ENCODE peak calls at places on chromosomes 16 and 17, in seven cellular contexts. One of them, this sample, is unnamed.

GRCh38 chr16:72939247-72939646 is 108.7 kb downstream of the ZFHX3 start:
- DNase-seq in occipital lobe: no peak
- DNase-seq in NAMALWA: no peak
- DNase-seq in RWPE2: no peak
- DNase-seq in natural killer cell: no peak
- DNase-seq in GM12865: no peak
- DNase-seq in lung: no peak
- DNase-seq in this sample: no peak

GRCh38 chr16:63169100-63169499 is 1132.9 kb upstream of the CDH8 start:
- DNase-seq in occipital lobe: no peak
- DNase-seq in NAMALWA: no peak
- DNase-seq in RWPE2: no peak
- DNase-seq in natural killer cell: no peak
- DNase-seq in GM12865: no peak
- DNase-seq in lung: no peak
- DNase-seq in this sample: no peak

GRCh38 chr16:66585477-66586239 is 6.4 kb downstream of the CMTM2 start:
- DNase-seq in occipital lobe: no peak
- DNase-seq in NAMALWA: no peak
- DNase-seq in RWPE2: no peak
- DNase-seq in natural killer cell: no peak
- DNase-seq in GM12865: no peak
- DNase-seq in lung: no peak
- DNase-seq in this sample: no peak

GRCh38 chr16:69236319-69236718 is 49.4 kb downstream of the SNTB2 start:
- DNase-seq in occipital lobe: no peak
- DNase-seq in NAMALWA: no peak
- DNase-seq in RWPE2: no peak
- DNase-seq in natural killer cell: no peak
- DNase-seq in GM12865: no peak
- DNase-seq in lung: no peak
- DNase-seq in this sample: no peak

GRCh38 chr17:59972778-59973177 is 8.2 kb upstream of the RNFT1 start:
- DNase-seq in occipital lobe: no peak
- DNase-seq in NAMALWA: no peak
- DNase-seq in RWPE2: no peak
- DNase-seq in natural killer cell: no peak
- DNase-seq in GM12865: no peak
- DNase-seq in lung: no peak
- DNase-seq in this sample: no peak

GRCh38 chr16:24577167-24577566 is 37.8 kb downstream of the RBBP6 start:
- DNase-seq in occipital lobe: no peak
- DNase-seq in NAMALWA: no peak
- DNase-seq in RWPE2: no peak
- DNase-seq in natural killer cell: no peak
- DNase-seq in GM12865: no peak
- DNase-seq in lung: no peak
- DNase-seq in this sample: no peak

GRCh38 chr17:81315170-81315884 is 20.2 kb upstream of the SLC38A10 start:
- DNase-seq in occipital lobe: no peak
- DNase-seq in NAMALWA: no peak
- DNase-seq in RWPE2: no peak
- DNase-seq in natural killer cell: no peak
- DNase-seq in GM12865: no peak
- DNase-seq in lung: no peak
- DNase-seq in this sample: no peak

GRCh38 chr16:56812884-56813283 is 52.1 kb upstream of the SLC12A3 start:
- DNase-seq in occipital lobe: no peak
- DNase-seq in NAMALWA: no peak
- DNase-seq in RWPE2: no peak
- DNase-seq in natural killer cell: no peak
- DNase-seq in GM12865: no peak
- DNase-seq in lung: no peak
- DNase-seq in this sample: no peak

GRCh38 chr17:27526603-27527002 is 70.4 kb downstream of the KSR1 start:
- DNase-seq in occipital lobe: no peak
- DNase-seq in NAMALWA: peak; percentile 16
- DNase-seq in RWPE2: no peak
- DNase-seq in natural killer cell: no peak
- DNase-seq in GM12865: peak; percentile 70
- DNase-seq in lung: peak; percentile 62
- DNase-seq in this sample: no peak

GRCh38 chr17:17856386-17856785 is 19.6 kb upstream of the SREBF1 start:
- DNase-seq in occipital lobe: no peak
- DNase-seq in NAMALWA: no peak
- DNase-seq in RWPE2: no peak
- DNase-seq in natural killer cell: no peak
- DNase-seq in GM12865: no peak
- DNase-seq in lung: no peak
- DNase-seq in this sample: no peak

GRCh38 chr17:9987779-9988585 is 82.9 kb upstream of the RCVRN start:
- DNase-seq in occipital lobe: no peak
- DNase-seq in NAMALWA: peak; percentile 41
- DNase-seq in RWPE2: no peak
- DNase-seq in natural killer cell: peak; percentile 45
- DNase-seq in GM12865: peak; percentile 61
- DNase-seq in lung: no peak
- DNase-seq in this sample: no peak

GRCh38 chr16:74735162-74735452 is 34.4 kb upstream of the MLKL start:
- DNase-seq in occipital lobe: no peak
- DNase-seq in NAMALWA: no peak
- DNase-seq in RWPE2: no peak
- DNase-seq in natural killer cell: no peak
- DNase-seq in GM12865: no peak
- DNase-seq in lung: no peak
- DNase-seq in this sample: no peak

GRCh38 chr17:15447928-15448579 is 19.4 kb downstream of the CDRT4 start:
- DNase-seq in occipital lobe: no peak
- DNase-seq in NAMALWA: no peak
- DNase-seq in RWPE2: no peak
- DNase-seq in natural killer cell: no peak
- DNase-seq in GM12865: no peak
- DNase-seq in lung: no peak
- DNase-seq in this sample: no peak

GRCh38 chr17:30278032-30278431 is 13.7 kb downstream of the BLMH start:
- DNase-seq in occipital lobe: no peak
- DNase-seq in NAMALWA: peak; percentile 58
- DNase-seq in RWPE2: no peak
- DNase-seq in natural killer cell: no peak
- DNase-seq in GM12865: peak; percentile 42
- DNase-seq in lung: no peak
- DNase-seq in this sample: no peak

GRCh38 chr17:67438669-67439068 is 61.6 kb downstream of the PITPNC1 start:
- DNase-seq in occipital lobe: no peak
- DNase-seq in NAMALWA: no peak
- DNase-seq in RWPE2: no peak
- DNase-seq in natural killer cell: no peak
- DNase-seq in GM12865: no peak
- DNase-seq in lung: no peak
- DNase-seq in this sample: no peak

GRCh38 chr17:72613411-72614292 is 478.8 kb downstream of the SLC39A11 start:
- DNase-seq in occipital lobe: no peak
- DNase-seq in NAMALWA: no peak
- DNase-seq in RWPE2: no peak
- DNase-seq in natural killer cell: no peak
- DNase-seq in GM12865: no peak
- DNase-seq in lung: no peak
- DNase-seq in this sample: no peak

GRCh38 chr16:84774810-84775209 is 45.0 kb upstream of the CRISPLD2 start:
- DNase-seq in occipital lobe: peak; percentile 33
- DNase-seq in NAMALWA: no peak
- DNase-seq in RWPE2: no peak
- DNase-seq in natural killer cell: no peak
- DNase-seq in GM12865: no peak
- DNase-seq in lung: no peak
- DNase-seq in this sample: no peak

GRCh38 chr16:73216932-73217331 is 169.0 kb upstream of the ZFHX3 start:
- DNase-seq in occipital lobe: no peak
- DNase-seq in NAMALWA: no peak
- DNase-seq in RWPE2: no peak
- DNase-seq in natural killer cell: no peak
- DNase-seq in GM12865: no peak
- DNase-seq in lung: no peak
- DNase-seq in this sample: no peak

GRCh38 chr17:27247071-27247957 is 46.6 kb upstream of the WSB1 start:
- DNase-seq in occipital lobe: no peak
- DNase-seq in NAMALWA: no peak
- DNase-seq in RWPE2: no peak
- DNase-seq in natural killer cell: no peak
- DNase-seq in GM12865: no peak
- DNase-seq in lung: peak; percentile 76
- DNase-seq in this sample: no peak

GRCh38 chr17:36203335-36203734 is 6.8 kb upstream of the CCL3L1 start:
- DNase-seq in occipital lobe: no peak
- DNase-seq in NAMALWA: peak; percentile 63
- DNase-seq in RWPE2: no peak
- DNase-seq in natural killer cell: no peak
- DNase-seq in GM12865: no peak
- DNase-seq in lung: no peak
- DNase-seq in this sample: no peak

GRCh38 chr16:56593573-56594291 is 4.4 kb downstream of the MT3 start:
- DNase-seq in occipital lobe: no peak
- DNase-seq in NAMALWA: no peak
- DNase-seq in RWPE2: no peak
- DNase-seq in natural killer cell: no peak
- DNase-seq in GM12865: no peak
- DNase-seq in lung: no peak
- DNase-seq in this sample: no peak

GRCh38 chr17:29384901-29385300 is 5.3 kb upstream of the TAOK1 start:
- DNase-seq in occipital lobe: no peak
- DNase-seq in NAMALWA: no peak
- DNase-seq in RWPE2: no peak
- DNase-seq in natural killer cell: no peak
- DNase-seq in GM12865: no peak
- DNase-seq in lung: no peak
- DNase-seq in this sample: no peak

GRCh38 chr17:77400445-77400870 is 259.7 kb downstream of the SEC14L1 start:
- DNase-seq in occipital lobe: no peak
- DNase-seq in NAMALWA: peak; percentile 83
- DNase-seq in RWPE2: no peak
- DNase-seq in natural killer cell: peak; percentile 69
- DNase-seq in GM12865: peak; percentile 65
- DNase-seq in lung: peak; percentile 46
- DNase-seq in this sample: no peak

GRCh38 chr17:80678621-80679020 is 134.0 kb downstream of the RPTOR start:
- DNase-seq in occipital lobe: no peak
- DNase-seq in NAMALWA: no peak
- DNase-seq in RWPE2: no peak
- DNase-seq in natural killer cell: no peak
- DNase-seq in GM12865: no peak
- DNase-seq in lung: no peak
- DNase-seq in this sample: no peak

GRCh38 chr17:9002610-9003354 is 18.5 kb upstream of the NTN1 start:
- DNase-seq in occipital lobe: no peak
- DNase-seq in NAMALWA: no peak
- DNase-seq in RWPE2: no peak
- DNase-seq in natural killer cell: peak; percentile 26
- DNase-seq in GM12865: peak; percentile 57
- DNase-seq in lung: no peak
- DNase-seq in this sample: no peak

GRCh38 chr16:65600046-65600445 is 478.2 kb upstream of the CDH11 start:
- DNase-seq in occipital lobe: no peak
- DNase-seq in NAMALWA: no peak
- DNase-seq in RWPE2: no peak
- DNase-seq in natural killer cell: no peak
- DNase-seq in GM12865: no peak
- DNase-seq in lung: no peak
- DNase-seq in this sample: no peak

GRCh38 chr17:77796201-77796860 is 162.2 kb upstream of the TNRC6C start:
- DNase-seq in occipital lobe: no peak
- DNase-seq in NAMALWA: no peak
- DNase-seq in RWPE2: peak; percentile 54
- DNase-seq in natural killer cell: no peak
- DNase-seq in GM12865: no peak
- DNase-seq in lung: no peak
- DNase-seq in this sample: no peak

GRCh38 chr16:55003306-55003705 is 72.6 kb downstream of the IRX5 start:
- DNase-seq in occipital lobe: no peak
- DNase-seq in NAMALWA: no peak
- DNase-seq in RWPE2: no peak
- DNase-seq in natural killer cell: no peak
- DNase-seq in GM12865: no peak
- DNase-seq in lung: no peak
- DNase-seq in this sample: no peak

GRCh38 chr17:56833023-56833811 is 503 bp downstream of the C17orf67 start:
- DNase-seq in occipital lobe: peak; percentile 36
- DNase-seq in NAMALWA: peak; percentile 84
- DNase-seq in RWPE2: peak; percentile 86
- DNase-seq in natural killer cell: peak; percentile 40
- DNase-seq in GM12865: peak; percentile 91
- DNase-seq in lung: peak; percentile 42
- DNase-seq in this sample: peak; percentile 15

GRCh38 chr17:45764479-45764878 is 19.6 kb upstream of the CRHR1 start:
- DNase-seq in occipital lobe: no peak
- DNase-seq in NAMALWA: no peak
- DNase-seq in RWPE2: no peak
- DNase-seq in natural killer cell: no peak
- DNase-seq in GM12865: no peak
- DNase-seq in lung: no peak
- DNase-seq in this sample: no peak

GRCh38 chr16:65120811-65121721 is 797 bp downstream of the CDH11 start:
- DNase-seq in occipital lobe: peak; percentile 31
- DNase-seq in NAMALWA: no peak
- DNase-seq in RWPE2: peak; percentile 52
- DNase-seq in natural killer cell: no peak
- DNase-seq in GM12865: no peak
- DNase-seq in lung: no peak
- DNase-seq in this sample: peak; percentile 47

GRCh38 chr17:3678095-3678820 is 9.6 kb downstream of the EMC6 start:
- DNase-seq in occipital lobe: peak; percentile 73
- DNase-seq in NAMALWA: no peak
- DNase-seq in RWPE2: no peak
- DNase-seq in natural killer cell: no peak
- DNase-seq in GM12865: no peak
- DNase-seq in lung: no peak
- DNase-seq in this sample: peak; percentile 32

GRCh38 chr16:55242667-55243066 is 81.3 kb upstream of the IRX6 start:
- DNase-seq in occipital lobe: no peak
- DNase-seq in NAMALWA: no peak
- DNase-seq in RWPE2: no peak
- DNase-seq in natural killer cell: no peak
- DNase-seq in GM12865: no peak
- DNase-seq in lung: no peak
- DNase-seq in this sample: no peak

This sample was measured in amygdala.